ENCODE peak calls at places on chromosomes 7 and 10, in ten cellular contexts. S is H1, V is sigmoid colon, N is stomach, A is transverse colon, G is A549, L is suprapubic skin, Z is ovary, E is GM12878, R is tibial nerve. D is an unnamed sample.

GRCh38 chr10:130751851-130752250 is 559.7 kb downstream of the TCERG1L start:
- DNase-seq in R (no peak), V (peak), G (no peak), N (peak), L (peak), A (no peak), S (no peak), E (no peak), Z (no peak), D (no peak)

GRCh38 chr10:57018452-57018851 is 657.4 kb upstream of the ZWINT start:
- DNase-seq in V (no peak), G (no peak), A (no peak), S (no peak), R (no peak), E (no peak), N (no peak), Z (no peak), L (no peak), D (no peak)

GRCh38 chr7:143222782-143223181 is 945 bp downstream of the TAS2R40 start:
- DNase-seq in Z (no peak), R (no peak), G (no peak), L (no peak), N (peak), A (no peak), S (no peak), E (no peak), V (no peak), D (no peak)

GRCh38 chr10:117163061-117163953 is 25.2 kb upstream of the VAX1 start:
- DNase-seq in A (no peak), G (peak), N (no peak), V (no peak), L (no peak), S (peak), R (no peak), E (no peak), Z (no peak), D (no peak)

GRCh38 chr7:24024689-24025088 is 259.3 kb upstream of the NPY start:
- DNase-seq in Z (no peak), G (no peak), V (no peak), E (no peak), L (no peak), S (no peak), N (no peak), R (no peak), A (no peak), D (no peak)

GRCh38 chr7:13742719-13743640 is 246.5 kb downstream of the ETV1 start:
- DNase-seq in A (peak), N (peak), L (no peak), S (no peak), E (no peak), G (peak), R (no peak), V (no peak), Z (no peak), D (no peak)

GRCh38 chr7:127107601-127108007 is 145.1 kb downstream of the GRM8 start:
- DNase-seq in G (peak), E (peak), A (peak), N (peak), S (peak), Z (no peak), L (no peak), V (no peak), R (no peak), D (no peak)

GRCh38 chr7:132580277-132580676 is 4.0 kb upstream of the PLXNA4 start:
- DNase-seq in A (no peak), E (no peak), L (no peak), N (no peak), V (no peak), R (no peak), Z (no peak), G (peak), S (no peak), D (no peak)

GRCh38 chr10:77290528-77291155 is 347.0 kb downstream of the KCNMA1 start:
- DNase-seq in A (no peak), R (no peak), E (no peak), S (no peak), V (peak), Z (no peak), L (no peak), N (no peak), G (peak), D (no peak)

GRCh38 chr7:4436936-4437335 is 245.2 kb upstream of the FOXK1 start:
- DNase-seq in V (no peak), A (no peak), R (no peak), N (no peak), E (no peak), S (no peak), Z (no peak), L (no peak), G (no peak), D (peak)

GRCh38 chr10:94439275-94439861 is 37.0 kb downstream of the TBC1D12 start:
- DNase-seq in L (no peak), R (no peak), V (no peak), E (no peak), Z (no peak), S (no peak), N (no peak), A (no peak), G (peak), D (no peak)

GRCh38 chr7:48718731-48719387 is 205.5 kb upstream of the CDC14C start:
- DNase-seq in S (no peak), Z (no peak), A (no peak), N (no peak), V (no peak), L (no peak), E (no peak), R (no peak), G (no peak), D (no peak)
- TF ChIP-seq EP300 in S (no peak), Z (no peak), A (no peak), N (no peak), V (no peak), L (no peak), E (no peak), R (no peak), G (no peak), D (no peak)

GRCh38 chr10:133356953-133357292 is 896 bp downstream of the FUOM start:
- DNase-seq in N (no peak), E (no peak), A (no peak), L (no peak), Z (no peak), G (no peak), V (no peak), S (no peak), R (no peak), D (no peak)

GRCh38 chr10:133358920-133359300 is 1.1 kb upstream of the FUOM start:
- DNase-seq in A (no peak), R (no peak), Z (no peak), L (no peak), E (no peak), V (no peak), S (no peak), N (no peak), G (no peak), D (no peak)

GRCh38 chr10:133356549-133356948 is 1.3 kb downstream of the FUOM start:
- DNase-seq in E (no peak), R (no peak), G (no peak), A (no peak), L (no peak), S (no peak), V (no peak), N (no peak), Z (no peak), D (no peak)

GRCh38 chr10:133358162-133358919 is 522 bp upstream of the FUOM start:
- DNase-seq in R (no peak), V (peak), Z (peak), G (no peak), A (no peak), E (no peak), S (peak), L (no peak), N (no peak), D (no peak)

GRCh38 chr10:133357293-133358151 is at the start of gene FUOM:
- DNase-seq in V (no peak), S (peak), N (no peak), G (peak), E (no peak), R (no peak), Z (peak), L (no peak), A (peak), D (no peak)
- TF ChIP-seq EP300 in V (no peak), S (no peak), N (no peak), G (no peak), E (no peak), R (no peak), Z (no peak), L (no peak), A (no peak), D (no peak)

DNA sequence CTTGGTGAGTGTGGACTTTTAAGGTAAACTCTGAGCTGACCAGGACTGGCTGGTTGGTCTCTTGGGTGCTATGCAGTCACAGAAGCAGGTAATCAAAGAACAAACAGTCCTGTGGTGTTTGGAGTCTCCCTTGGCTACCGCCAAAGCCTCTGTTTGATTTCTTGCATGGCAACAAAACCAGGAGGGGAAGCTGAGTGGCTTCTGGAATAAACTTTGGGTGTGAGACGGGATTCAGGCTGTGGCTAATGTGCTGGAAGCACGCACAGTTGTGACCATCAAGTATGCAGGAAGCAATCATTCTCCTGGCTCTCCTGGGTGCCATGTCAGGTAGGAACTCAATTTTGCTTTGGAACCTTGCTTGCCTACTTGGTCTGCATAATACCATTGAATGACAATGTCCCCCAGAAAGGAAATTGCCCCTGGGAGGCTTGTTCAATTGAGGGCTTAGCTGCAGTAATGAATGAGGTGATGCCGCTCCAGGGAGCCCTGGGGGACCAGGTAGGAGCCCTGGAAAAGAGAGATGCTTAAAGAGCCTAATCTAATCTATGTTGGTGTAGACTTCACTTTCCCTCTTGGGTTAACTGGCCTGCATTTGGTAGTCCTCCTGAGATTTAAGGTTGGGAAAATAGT is at the start of gene CDHR3:
- DNase-seq in V (no peak), S (no peak), R (no peak), L (no peak), Z (no peak), A (no peak), G (no peak), N (peak), E (no peak), D (no peak)
- TF ChIP-seq EP300 in V (no peak), S (no peak), R (no peak), L (peak), Z (no peak), A (no peak), G (no peak), N (no peak), E (no peak), D (peak)

DNA sequence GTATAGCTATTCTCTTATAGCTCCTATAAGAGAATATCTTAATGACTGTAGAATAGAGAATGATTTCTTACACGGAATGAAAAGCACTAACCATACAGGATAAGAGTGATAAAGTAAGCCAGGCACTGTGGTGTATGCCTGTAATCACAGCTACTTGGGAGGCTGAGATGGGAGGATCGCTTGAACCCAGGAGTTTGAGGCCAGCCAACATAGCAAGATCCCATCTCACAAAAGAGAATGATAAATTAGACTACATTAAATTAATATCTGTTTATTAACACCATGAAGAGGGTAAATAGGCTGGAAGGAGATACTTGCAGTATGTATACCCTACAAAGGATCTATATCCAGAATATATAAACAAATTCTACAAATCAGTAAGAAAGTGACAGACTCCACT is 12.2 kb upstream of the OIT3 start:
- DNase-seq in E (no peak), V (no peak), L (no peak), S (no peak), A (no peak), R (no peak), G (no peak), N (no peak), Z (no peak), D (no peak)
- TF ChIP-seq EP300 in E (no peak), V (no peak), L (no peak), S (no peak), A (no peak), R (no peak), G (no peak), N (no peak), Z (no peak), D (no peak)

DNA sequence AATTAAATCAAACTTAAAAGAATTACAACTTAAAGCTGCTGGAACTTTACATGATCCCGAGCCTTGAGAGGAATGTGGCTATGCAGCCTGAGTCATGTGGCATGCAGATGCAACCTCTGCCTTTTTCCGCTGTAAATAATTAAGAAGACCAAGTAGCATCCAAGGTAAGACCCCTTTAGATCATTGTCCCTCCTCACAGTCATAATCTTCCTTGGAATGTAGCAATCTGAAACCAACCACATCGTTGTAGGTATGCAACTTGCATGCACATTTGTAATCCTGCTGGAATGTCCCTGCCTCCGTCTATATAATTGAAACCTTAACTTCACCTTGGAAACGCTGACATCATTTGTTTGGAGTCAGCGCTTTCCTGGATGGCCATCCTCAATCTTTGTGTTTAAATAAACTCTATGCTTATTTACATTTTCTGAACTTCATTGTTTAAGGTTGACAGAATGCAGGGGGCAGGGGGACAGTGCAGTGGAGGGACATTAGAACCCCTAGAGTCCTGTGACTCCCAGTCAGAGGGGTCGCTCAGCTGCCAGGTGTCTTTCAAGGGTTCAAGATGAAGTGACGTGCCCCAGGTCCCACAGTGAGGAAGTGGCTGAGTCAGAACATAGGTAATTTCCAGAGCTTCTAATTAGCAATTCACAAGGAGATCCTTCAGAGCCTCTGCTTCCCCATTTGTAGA is 110.7 kb downstream of the RALA start:
- DNase-seq in L (no peak), E (no peak), A (no peak), V (no peak), S (no peak), Z (no peak), R (no peak), G (peak), N (no peak), D (no peak)
- TF ChIP-seq EP300 in L (no peak), E (no peak), A (no peak), V (no peak), S (no peak), Z (no peak), R (no peak), G (no peak), N (no peak), D (no peak)

GRCh38 chr7:75533926-75534325 is 41.8 kb downstream of the SPDYE5 start:
- DNase-seq in G (no peak), V (peak), E (no peak), A (no peak), Z (no peak), S (peak), L (no peak), R (no peak), N (no peak), D (no peak)
- TF ChIP-seq EP300 in G (no peak), V (no peak), E (no peak), A (no peak), Z (no peak), S (no peak), L (no peak), R (no peak), N (no peak), D (no peak)

DNA sequence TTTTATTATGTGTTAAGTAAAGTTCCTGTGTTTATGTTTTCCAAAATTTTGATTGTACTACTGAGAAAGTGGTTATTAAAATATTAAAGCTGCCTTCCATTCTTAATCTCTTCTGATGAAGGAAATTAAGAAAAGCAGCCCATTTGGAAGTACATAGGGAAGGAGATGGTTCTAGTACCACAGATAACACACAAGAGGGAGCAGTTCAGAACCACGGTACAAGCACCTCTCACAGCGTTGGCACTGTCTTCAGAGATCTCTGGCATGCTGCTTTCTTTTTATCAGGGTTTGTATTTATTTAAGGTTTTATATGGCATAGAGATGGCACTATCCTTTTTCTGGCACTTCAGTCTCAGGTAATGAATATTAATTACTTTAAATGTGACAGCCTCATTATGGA is 111.6 kb downstream of the PHTF2 start:
- DNase-seq in E (no peak), A (no peak), S (no peak), G (peak), L (no peak), N (no peak), Z (no peak), R (no peak), V (no peak), D (no peak)
- TF ChIP-seq EP300 in E (no peak), A (no peak), S (no peak), G (no peak), L (no peak), N (no peak), Z (no peak), R (no peak), V (no peak), D (no peak)

DNA sequence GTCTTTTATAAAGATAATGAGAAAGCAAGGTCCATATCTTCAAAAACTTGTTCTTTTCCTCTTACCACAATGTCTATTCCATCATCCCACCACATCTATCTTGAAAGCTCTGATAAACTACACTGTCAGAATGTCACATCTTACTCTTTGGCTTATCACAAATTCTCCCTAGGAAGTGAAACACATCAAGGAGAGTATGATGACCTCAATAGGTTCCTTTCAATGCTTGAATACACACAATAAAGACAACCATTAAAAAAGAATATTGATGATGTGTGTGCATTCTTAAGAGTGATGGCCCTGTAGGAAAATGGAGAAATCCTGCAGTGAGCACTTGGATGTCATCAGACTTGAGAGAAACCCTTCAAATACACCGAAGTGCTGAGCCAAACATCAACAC is 918.1 kb upstream of the SORCS1 start:
- DNase-seq in Z (no peak), V (no peak), G (no peak), E (no peak), N (no peak), S (no peak), A (no peak), L (no peak), R (no peak), D (no peak)
- TF ChIP-seq EP300 in Z (no peak), V (no peak), G (no peak), E (no peak), N (no peak), S (no peak), A (no peak), L (no peak), R (no peak), D (no peak)

D was measured in esophagus muscularis mucosa.